ENCODE peak calls at places on chromosomes 6 and 20, in eight cellular contexts. U is GM23248; L is GM04503; J is left ventricle myocardium superior; H is activated CD8-positive, alpha-beta memory T cell treated with anti-CD3 and anti-CD28 coated beads, Interleukin-2, amount 50 U/mL, for 48 hours; Q is coronary artery; N is SW480; C is LHCN-M2. F is an unnamed sample.

GRCh38 chr6:152458648-152459047 is 178.5 kb downstream of the SYNE1 start:
- DNase-seq in U (peak), L (no peak), J (no peak), H (no peak), Q (no peak), N (no peak), C (peak), F (no peak)

GRCh38 chr20:35908007-35908406 is 46.3 kb downstream of the SCAND1 start:
- DNase-seq in U (no peak), L (no peak), J (no peak), H (no peak), Q (no peak), N (no peak), C (no peak), F (no peak)

GRCh38 chr20:33081411-33082154 is 2.1 kb downstream of the BPIFB4 start:
- DNase-seq in U (no peak), L (no peak), J (no peak), H (no peak), Q (no peak), N (no peak), C (no peak), F (no peak)

GRCh38 chr6:106253194-106253593 is 72.4 kb downstream of the ATG5 start:
- DNase-seq in U (peak), L (peak), J (no peak), H (no peak), Q (no peak), N (no peak), C (peak), F (no peak)

GRCh38 chr6:63560806-63561672 is 11.2 kb upstream of the LOC128125822 start:
- DNase-seq in U (peak), L (no peak), J (no peak), H (no peak), Q (no peak), N (no peak), C (peak), F (no peak)

GRCh38 chr6:147135211-147135672 is 69.0 kb upstream of the STXBP5 start:
- DNase-seq in U (peak), L (peak), J (no peak), H (no peak), Q (no peak), N (no peak), C (peak), F (no peak)

GRCh38 chr20:9408422-9409300 is 105.7 kb upstream of the LAMP5 start:
- DNase-seq in U (peak), L (peak), J (no peak), H (no peak), Q (no peak), N (no peak), C (peak), F (no peak)

GRCh38 chr6:27260836-27261375 is 13.4 kb downstream of the PRSS16 start:
- DNase-seq in U (no peak), L (no peak), J (no peak), H (no peak), Q (no peak), N (no peak), C (no peak), F (no peak)

GRCh38 chr20:53609501-53610445 is 16.1 kb upstream of the ZNF217 start:
- DNase-seq in U (peak), L (no peak), J (peak), H (peak), Q (no peak), N (peak), C (peak), F (peak)

GRCh38 chr20:40757087-40757486 is 68.1 kb upstream of the MAFB start:
- DNase-seq in U (no peak), L (no peak), J (no peak), H (no peak), Q (peak), N (no peak), C (no peak), F (no peak)

GRCh38 chr6:148608211-148608951 is 138.4 kb upstream of the UST start:
- DNase-seq in U (peak), L (no peak), J (no peak), H (no peak), Q (no peak), N (peak), C (peak), F (no peak)

GRCh38 chr6:48135352-48136084 is 24.5 kb upstream of the PTCHD4 start:
- DNase-seq in U (peak), L (no peak), J (no peak), H (no peak), Q (no peak), N (peak), C (peak), F (no peak)

GRCh38 chr6:71529026-71529425 is 240.4 kb downstream of the OGFRL1 start:
- DNase-seq in U (no peak), L (no peak), J (no peak), H (no peak), Q (no peak), N (no peak), C (no peak), F (no peak)

GRCh38 chr6:42448906-42449659 is 2.6 kb downstream of the TRERF1 start:
- DNase-seq in U (no peak), L (no peak), J (no peak), H (no peak), Q (no peak), N (no peak), C (no peak), F (no peak)

GRCh38 chr6:157994126-157994795 is 12.6 kb downstream of the SYNJ2 start:
- DNase-seq in U (no peak), L (no peak), J (no peak), H (no peak), Q (peak), N (peak), C (peak), F (no peak)

GRCh38 chr20:48769111-48769879 is 58.5 kb downstream of the PREX1 start:
- DNase-seq in U (no peak), L (no peak), J (no peak), H (peak), Q (no peak), N (peak), C (no peak), F (peak)

GRCh38 chr6:28269492-28269891 is 2.5 kb downstream of the ZSCAN26 start:
- DNase-seq in U (peak), L (peak), J (no peak), H (no peak), Q (no peak), N (peak), C (peak), F (no peak)

GRCh38 chr6:130945401-130945919 is 117.6 kb downstream of the EPB41L2 start:
- DNase-seq in U (peak), L (no peak), J (no peak), H (no peak), Q (no peak), N (no peak), C (no peak), F (no peak)

GRCh38 chr6:75609639-75610590 is 8.2 kb downstream of the SENP6 start:
- DNase-seq in U (peak), L (no peak), J (no peak), H (no peak), Q (no peak), N (no peak), C (peak), F (no peak)

GRCh38 chr20:43536817-43537440 is 21.9 kb upstream of the SGK2 start:
- DNase-seq in U (peak), L (no peak), J (no peak), H (no peak), Q (no peak), N (no peak), C (no peak), F (no peak)

GRCh38 chr20:13017883-13018535 is 9.2 kb downstream of the SPTLC3 start:
- DNase-seq in U (no peak), L (no peak), J (no peak), H (no peak), Q (no peak), N (no peak), C (no peak), F (no peak)

GRCh38 chr6:112744827-112745226 is 397.7 kb downstream of the RFPL4B start:
- DNase-seq in U (no peak), L (no peak), J (no peak), H (no peak), Q (no peak), N (no peak), C (peak), F (no peak)

GRCh38 chr6:139983555-139984276 is 609.3 kb upstream of the CITED2 start:
- DNase-seq in U (peak), L (peak), J (no peak), H (no peak), Q (no peak), N (no peak), C (peak), F (no peak)

GRCh38 chr6:42017021-42017643 is 33.2 kb upstream of the TAF8 start:
- DNase-seq in U (peak), L (peak), J (no peak), H (no peak), Q (no peak), N (no peak), C (peak), F (no peak)

GRCh38 chr6:110517034-110517433 is 40.6 kb upstream of the SLC22A16 start:
- DNase-seq in U (no peak), L (no peak), J (no peak), H (no peak), Q (no peak), N (no peak), C (no peak), F (no peak)

GRCh38 chr6:68633654-68634502 is 1.2 kb upstream of the ADGRB3 start:
- DNase-seq in U (no peak), L (no peak), J (no peak), H (no peak), Q (no peak), N (no peak), C (no peak), F (no peak)

GRCh38 chr6:111228094-111228493 is 140.8 kb downstream of the SLC16A10 start:
- DNase-seq in U (peak), L (no peak), J (no peak), H (no peak), Q (no peak), N (no peak), C (peak), F (no peak)

GRCh38 chr6:28785962-28786679 is 137.7 kb downstream of the TRIM27 start:
- DNase-seq in U (no peak), L (no peak), J (no peak), H (no peak), Q (no peak), N (no peak), C (no peak), F (no peak)

GRCh38 chr6:164693934-164694333 is 615.5 kb downstream of the C6orf118 start:
- DNase-seq in U (no peak), L (no peak), J (no peak), H (no peak), Q (no peak), N (no peak), C (no peak), F (no peak)

GRCh38 chr6:14202947-14203346 is 85.4 kb downstream of the CD83 start:
- DNase-seq in U (no peak), L (no peak), J (no peak), H (no peak), Q (no peak), N (no peak), C (no peak), F (no peak)

GRCh38 chr6:73704260-73704659 is 8.3 kb downstream of the CD109 start:
- DNase-seq in U (peak), L (peak), J (no peak), H (peak), Q (no peak), N (peak), C (peak), F (no peak)

GRCh38 chr20:34843421-34843820 is 18.0 kb upstream of the NCOA6 start:
- DNase-seq in U (no peak), L (no peak), J (no peak), H (no peak), Q (no peak), N (peak), C (peak), F (no peak)

GRCh38 chr20:38485041-38485440 is 12.4 kb downstream of the RALGAPB start:
- DNase-seq in U (no peak), L (no peak), J (no peak), H (no peak), Q (no peak), N (no peak), C (no peak), F (no peak)

F was measured in naive thymus-derived CD8-positive, alpha-beta T cell.